ENCODE peak calls at places on chromosomes 13 and 19, in ten cellular contexts. One of them, this sample, is unnamed. For H3K36me3, the result is how much of the 10 kb centered on the place peaks cover.

GRCh38 chr19:15532779-15533521 is 24.6 kb downstream of the CYP4F22 start:
- DNase-seq in HAP-1: no peak
- DNase-seq in hepatocyte: no peak
- DNase-seq in CD8-positive, alpha-beta T cell: no peak
- DNase-seq in mucosa of descending colon: no peak
- DNase-seq in GM23248: peak
- DNase-seq in PC-3: peak
- DNase-seq in SK-N-MC: no peak
- DNase-seq in esophagus squamous epithelium: no peak
- DNase-seq in fibroblast of lung: no peak
- DNase-seq in this sample: no peak

GRCh38 chr13:99751517-99752199 is 219.9 kb downstream of the ZIC5 start:
- DNase-seq in HAP-1: no peak
- DNase-seq in hepatocyte: no peak
- DNase-seq in CD8-positive, alpha-beta T cell: no peak
- DNase-seq in mucosa of descending colon: peak
- DNase-seq in GM23248: no peak
- DNase-seq in PC-3: no peak
- DNase-seq in SK-N-MC: no peak
- DNase-seq in esophagus squamous epithelium: no peak
- DNase-seq in fibroblast of lung: no peak
- DNase-seq in this sample: no peak

GRCh38 chr19:46990998-46991676 is 28.5 kb upstream of the NPAS1 start:
- DNase-seq in HAP-1: peak
- DNase-seq in hepatocyte: peak
- DNase-seq in CD8-positive, alpha-beta T cell: peak
- DNase-seq in mucosa of descending colon: peak
- DNase-seq in GM23248: peak
- DNase-seq in PC-3: peak
- DNase-seq in SK-N-MC: peak
- DNase-seq in esophagus squamous epithelium: no peak
- DNase-seq in fibroblast of lung: peak
- DNase-seq in this sample: peak

GRCh38 chr19:18414504-18415176 is 4.6 kb upstream of the SSBP4 start:
- DNase-seq in HAP-1: no peak
- DNase-seq in hepatocyte: no peak
- DNase-seq in CD8-positive, alpha-beta T cell: no peak
- DNase-seq in mucosa of descending colon: peak
- DNase-seq in GM23248: peak
- DNase-seq in PC-3: no peak
- DNase-seq in SK-N-MC: no peak
- DNase-seq in esophagus squamous epithelium: no peak
- DNase-seq in fibroblast of lung: no peak
- DNase-seq in this sample: peak

GRCh38 chr19:45766919-45767346 is 2.1 kb downstream of the SIX5 start:
- DNase-seq in HAP-1: no peak
- DNase-seq in hepatocyte: no peak
- DNase-seq in CD8-positive, alpha-beta T cell: no peak
- DNase-seq in mucosa of descending colon: no peak
- DNase-seq in GM23248: peak
- DNase-seq in PC-3: no peak
- DNase-seq in SK-N-MC: no peak
- DNase-seq in esophagus squamous epithelium: no peak
- DNase-seq in fibroblast of lung: peak
- DNase-seq in this sample: no peak

GRCh38 chr13:100147825-100148224 is 58.9 kb downstream of the PCCA start:
- DNase-seq in HAP-1: no peak
- DNase-seq in hepatocyte: no peak
- DNase-seq in CD8-positive, alpha-beta T cell: no peak
- DNase-seq in mucosa of descending colon: no peak
- DNase-seq in GM23248: no peak
- DNase-seq in PC-3: no peak
- DNase-seq in SK-N-MC: no peak
- DNase-seq in esophagus squamous epithelium: no peak
- DNase-seq in fibroblast of lung: no peak
- DNase-seq in this sample: no peak

GRCh38 chr19:5624741-5625140 is 1.9 kb downstream of the SAFB start:
- DNase-seq in HAP-1: no peak
- DNase-seq in hepatocyte: peak
- DNase-seq in CD8-positive, alpha-beta T cell: no peak
- DNase-seq in mucosa of descending colon: no peak
- DNase-seq in GM23248: peak
- DNase-seq in PC-3: no peak
- DNase-seq in SK-N-MC: no peak
- DNase-seq in esophagus squamous epithelium: no peak
- DNase-seq in fibroblast of lung: no peak
- DNase-seq in this sample: no peak

GRCh38 chr13:23618341-23618740 is 48.1 kb downstream of the TNFRSF19 start:
- DNase-seq in HAP-1: no peak
- DNase-seq in hepatocyte: peak
- DNase-seq in CD8-positive, alpha-beta T cell: no peak
- DNase-seq in mucosa of descending colon: no peak
- DNase-seq in GM23248: peak
- DNase-seq in PC-3: peak
- DNase-seq in SK-N-MC: no peak
- DNase-seq in esophagus squamous epithelium: no peak
- DNase-seq in fibroblast of lung: peak
- DNase-seq in this sample: no peak

GRCh38 chr13:99153219-99153618 is 47.4 kb upstream of the UBAC2 start:
- DNase-seq in HAP-1: no peak
- DNase-seq in hepatocyte: no peak
- DNase-seq in CD8-positive, alpha-beta T cell: no peak
- DNase-seq in mucosa of descending colon: no peak
- DNase-seq in GM23248: peak
- DNase-seq in PC-3: peak
- DNase-seq in SK-N-MC: no peak
- DNase-seq in esophagus squamous epithelium: no peak
- DNase-seq in fibroblast of lung: peak
- DNase-seq in this sample: no peak

GRCh38 chr19:35056513-35057063 is 15.1 kb downstream of the HPN start:
- DNase-seq in HAP-1: no peak
- DNase-seq in hepatocyte: no peak
- DNase-seq in CD8-positive, alpha-beta T cell: no peak
- DNase-seq in mucosa of descending colon: no peak
- DNase-seq in GM23248: no peak
- DNase-seq in PC-3: no peak
- DNase-seq in SK-N-MC: no peak
- DNase-seq in esophagus squamous epithelium: no peak
- DNase-seq in fibroblast of lung: no peak
- DNase-seq in this sample: no peak

GRCh38 chr13:110320645-110321044 is 13.6 kb downstream of the COL4A2 start:
- DNase-seq in HAP-1: no peak
- DNase-seq in hepatocyte: no peak
- DNase-seq in CD8-positive, alpha-beta T cell: no peak
- DNase-seq in mucosa of descending colon: no peak
- DNase-seq in GM23248: no peak
- DNase-seq in PC-3: no peak
- DNase-seq in SK-N-MC: no peak
- DNase-seq in esophagus squamous epithelium: no peak
- DNase-seq in fibroblast of lung: no peak
- DNase-seq in this sample: no peak
- H3K36me3 ChIP-seq in HAP-1: under half
- H3K36me3 ChIP-seq in hepatocyte: under half
- H3K36me3 ChIP-seq in CD8-positive, alpha-beta T cell: under half
- H3K36me3 ChIP-seq in mucosa of descending colon: under half
- H3K36me3 ChIP-seq in GM23248: under half
- H3K36me3 ChIP-seq in PC-3: under half
- H3K36me3 ChIP-seq in SK-N-MC: under half
- H3K36me3 ChIP-seq in esophagus squamous epithelium: under half
- H3K36me3 ChIP-seq in fibroblast of lung: under half
- H3K36me3 ChIP-seq in this sample: under half

DNA sequence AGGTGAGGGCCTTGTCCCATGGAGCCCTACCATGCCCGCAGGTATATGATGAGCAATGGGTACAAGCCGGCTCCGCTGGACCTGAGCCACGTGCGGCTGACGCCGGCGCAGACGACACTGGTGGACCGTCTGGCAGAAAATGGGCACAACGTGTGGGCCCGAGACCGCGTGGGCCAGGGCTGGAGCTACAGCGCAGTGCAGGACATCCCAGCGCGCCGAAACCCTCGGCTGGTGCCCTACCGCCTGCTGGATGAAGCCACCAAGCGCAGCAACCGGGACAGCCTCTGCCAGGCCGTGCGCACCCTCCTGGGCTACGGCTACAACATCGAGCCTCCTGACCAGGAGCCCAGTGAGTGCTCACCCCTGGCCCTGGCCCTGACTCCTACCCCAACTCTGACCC is 32.6 kb downstream of the RYR1 start:
- DNase-seq in HAP-1: no peak
- DNase-seq in hepatocyte: no peak
- DNase-seq in CD8-positive, alpha-beta T cell: no peak
- DNase-seq in mucosa of descending colon: no peak
- DNase-seq in GM23248: no peak
- DNase-seq in PC-3: no peak
- DNase-seq in SK-N-MC: no peak
- DNase-seq in esophagus squamous epithelium: no peak
- DNase-seq in fibroblast of lung: no peak
- DNase-seq in this sample: no peak
- H3K36me3 ChIP-seq in HAP-1: under half
- H3K36me3 ChIP-seq in hepatocyte: under half
- H3K36me3 ChIP-seq in CD8-positive, alpha-beta T cell: under half
- H3K36me3 ChIP-seq in mucosa of descending colon: under half
- H3K36me3 ChIP-seq in GM23248: under half
- H3K36me3 ChIP-seq in PC-3: under half
- H3K36me3 ChIP-seq in SK-N-MC: under half
- H3K36me3 ChIP-seq in esophagus squamous epithelium: under half
- H3K36me3 ChIP-seq in fibroblast of lung: under half
- H3K36me3 ChIP-seq in this sample: under half

DNA sequence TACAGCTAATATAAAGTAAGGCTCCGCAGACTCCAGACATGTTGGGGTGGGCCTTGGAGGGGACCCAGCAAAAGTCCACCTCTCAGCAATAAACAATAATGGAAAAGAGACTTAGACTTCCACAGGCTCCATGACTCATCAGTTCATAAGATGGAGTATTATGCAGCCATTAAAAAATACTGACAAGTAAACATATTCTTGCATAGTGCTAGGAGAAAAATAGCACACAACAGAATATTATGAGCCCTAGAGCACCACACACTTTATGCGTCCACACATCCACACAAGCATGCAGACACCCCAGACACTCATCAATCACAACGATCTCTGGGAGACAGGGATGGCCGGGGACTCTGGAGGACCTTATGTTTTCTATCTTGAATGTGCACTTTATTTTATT is 46.0 kb downstream of the PDCD5 start:
- DNase-seq in HAP-1: no peak
- DNase-seq in hepatocyte: no peak
- DNase-seq in CD8-positive, alpha-beta T cell: no peak
- DNase-seq in mucosa of descending colon: no peak
- DNase-seq in GM23248: no peak
- DNase-seq in PC-3: no peak
- DNase-seq in SK-N-MC: no peak
- DNase-seq in esophagus squamous epithelium: no peak
- DNase-seq in fibroblast of lung: no peak
- DNase-seq in this sample: no peak
- H3K36me3 ChIP-seq in HAP-1: half or more
- H3K36me3 ChIP-seq in hepatocyte: under half
- H3K36me3 ChIP-seq in CD8-positive, alpha-beta T cell: under half
- H3K36me3 ChIP-seq in mucosa of descending colon: under half
- H3K36me3 ChIP-seq in GM23248: under half
- H3K36me3 ChIP-seq in PC-3: under half
- H3K36me3 ChIP-seq in SK-N-MC: under half
- H3K36me3 ChIP-seq in esophagus squamous epithelium: under half
- H3K36me3 ChIP-seq in fibroblast of lung: under half
- H3K36me3 ChIP-seq in this sample: under half

DNA sequence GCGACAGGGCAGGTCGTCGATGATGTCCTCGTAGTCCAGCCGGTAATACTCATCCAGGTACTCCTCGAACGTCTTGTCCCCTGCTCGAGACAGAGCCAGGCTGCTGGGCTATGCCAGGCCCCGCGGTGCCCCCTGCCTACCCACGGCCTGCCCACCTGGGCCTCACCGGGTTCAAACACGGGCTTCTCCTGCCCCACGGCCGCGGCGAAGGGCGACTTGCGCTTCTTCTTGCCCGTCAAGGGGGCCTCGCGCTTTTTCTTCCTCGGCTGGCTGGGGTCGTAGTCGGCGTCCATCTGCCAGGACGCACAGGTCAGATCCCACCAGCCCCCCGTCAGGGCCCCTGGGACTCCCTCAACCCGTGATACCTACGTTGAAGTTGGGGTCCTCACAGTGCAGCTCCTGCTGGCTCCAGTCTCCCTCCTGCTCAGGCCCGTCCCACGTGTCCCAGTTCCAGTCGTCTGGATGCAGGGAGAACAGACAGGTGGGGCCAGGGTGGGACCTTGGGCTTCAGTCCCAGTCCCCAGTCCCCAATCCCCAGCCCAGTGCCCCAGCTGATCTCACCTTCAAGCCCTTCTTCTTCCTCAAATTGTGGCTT is 8.1 kb downstream of the KRI1 start:
- DNase-seq in HAP-1: no peak
- DNase-seq in hepatocyte: no peak
- DNase-seq in CD8-positive, alpha-beta T cell: no peak
- DNase-seq in mucosa of descending colon: no peak
- DNase-seq in GM23248: no peak
- DNase-seq in PC-3: no peak
- DNase-seq in SK-N-MC: no peak
- DNase-seq in esophagus squamous epithelium: no peak
- DNase-seq in fibroblast of lung: no peak
- DNase-seq in this sample: peak
- H3K36me3 ChIP-seq in HAP-1: half or more
- H3K36me3 ChIP-seq in hepatocyte: under half
- H3K36me3 ChIP-seq in CD8-positive, alpha-beta T cell: half or more
- H3K36me3 ChIP-seq in mucosa of descending colon: under half
- H3K36me3 ChIP-seq in GM23248: under half
- H3K36me3 ChIP-seq in PC-3: under half
- H3K36me3 ChIP-seq in SK-N-MC: half or more
- H3K36me3 ChIP-seq in esophagus squamous epithelium: under half
- H3K36me3 ChIP-seq in fibroblast of lung: under half
- H3K36me3 ChIP-seq in this sample: under half

GRCh38 chr13:36769545-36769944 is 49.5 kb upstream of the RFXAP start:
- DNase-seq in HAP-1: no peak
- DNase-seq in hepatocyte: no peak
- DNase-seq in CD8-positive, alpha-beta T cell: no peak
- DNase-seq in mucosa of descending colon: no peak
- DNase-seq in GM23248: no peak
- DNase-seq in PC-3: no peak
- DNase-seq in SK-N-MC: no peak
- DNase-seq in esophagus squamous epithelium: no peak
- DNase-seq in fibroblast of lung: no peak
- DNase-seq in this sample: no peak
- H3K36me3 ChIP-seq in HAP-1: under half
- H3K36me3 ChIP-seq in hepatocyte: under half
- H3K36me3 ChIP-seq in CD8-positive, alpha-beta T cell: under half
- H3K36me3 ChIP-seq in mucosa of descending colon: under half
- H3K36me3 ChIP-seq in GM23248: under half
- H3K36me3 ChIP-seq in PC-3: under half
- H3K36me3 ChIP-seq in SK-N-MC: under half
- H3K36me3 ChIP-seq in esophagus squamous epithelium: under half
- H3K36me3 ChIP-seq in fibroblast of lung: under half
- H3K36me3 ChIP-seq in this sample: under half

DNA sequence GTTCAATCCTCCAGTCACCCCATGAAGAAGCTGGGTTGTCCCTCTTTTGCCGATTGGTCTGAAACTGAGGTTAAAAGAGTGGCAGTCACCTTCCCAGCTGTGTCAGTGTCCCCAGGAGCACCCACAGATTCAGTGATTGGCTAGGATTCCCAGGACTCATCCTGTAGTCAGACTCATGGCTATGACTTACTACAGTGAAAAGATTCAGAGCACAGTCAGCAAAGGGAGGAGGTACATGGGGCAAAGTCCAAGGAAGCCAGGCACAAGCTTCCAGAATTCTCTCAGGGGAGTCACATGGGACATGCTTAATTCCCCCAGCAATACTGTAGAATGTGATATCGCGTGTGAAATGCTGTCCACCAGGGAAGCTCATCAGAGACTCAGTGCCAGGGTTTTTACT is 14.2 kb downstream of the ZNF473 start:
- DNase-seq in HAP-1: no peak
- DNase-seq in hepatocyte: no peak
- DNase-seq in CD8-positive, alpha-beta T cell: no peak
- DNase-seq in mucosa of descending colon: no peak
- DNase-seq in GM23248: peak
- DNase-seq in PC-3: no peak
- DNase-seq in SK-N-MC: no peak
- DNase-seq in esophagus squamous epithelium: no peak
- DNase-seq in fibroblast of lung: no peak
- DNase-seq in this sample: no peak
- H3K36me3 ChIP-seq in HAP-1: half or more
- H3K36me3 ChIP-seq in hepatocyte: under half
- H3K36me3 ChIP-seq in CD8-positive, alpha-beta T cell: half or more
- H3K36me3 ChIP-seq in mucosa of descending colon: under half
- H3K36me3 ChIP-seq in GM23248: under half
- H3K36me3 ChIP-seq in PC-3: half or more
- H3K36me3 ChIP-seq in SK-N-MC: half or more
- H3K36me3 ChIP-seq in esophagus squamous epithelium: half or more
- H3K36me3 ChIP-seq in fibroblast of lung: under half
- H3K36me3 ChIP-seq in this sample: half or more

This sample was measured in H7.